ENCODE peak calls at places on chromosomes 6 and 20, in six cellular contexts. One of them, this sample, is unnamed. For H3K36me3, the result is how much of the 10 kb centered on the place peaks cover.

GRCh38 chr6:141925001-141925400 is 207.7 kb upstream of the GJE1 start:
- DNase-seq in GM23248: peak
- DNase-seq in neuronal stem cell: no peak
- DNase-seq in HCT116: no peak
- DNase-seq in HepG2: no peak
- DNase-seq in esophagus squamous epithelium: no peak
- DNase-seq in this sample: no peak

GRCh38 chr6:155648301-155648700 is 192.7 kb upstream of the NOX3 start:
- DNase-seq in GM23248: no peak
- DNase-seq in neuronal stem cell: no peak
- DNase-seq in HCT116: no peak
- DNase-seq in HepG2: no peak
- DNase-seq in esophagus squamous epithelium: no peak
- DNase-seq in this sample: no peak

GRCh38 chr6:118746100-118746874 is 94.9 kb upstream of the CEP85L start:
- DNase-seq in GM23248: no peak
- DNase-seq in neuronal stem cell: no peak
- DNase-seq in HCT116: no peak
- DNase-seq in HepG2: no peak
- DNase-seq in esophagus squamous epithelium: no peak
- DNase-seq in this sample: no peak

GRCh38 chr6:146498309-146498708 is 45.3 kb upstream of the RAB32 start:
- DNase-seq in GM23248: no peak
- DNase-seq in neuronal stem cell: no peak
- DNase-seq in HCT116: no peak
- DNase-seq in HepG2: no peak
- DNase-seq in esophagus squamous epithelium: no peak
- DNase-seq in this sample: no peak

GRCh38 chr20:48541581-48542071 is 286.2 kb downstream of the PREX1 start:
- DNase-seq in GM23248: no peak
- DNase-seq in neuronal stem cell: no peak
- DNase-seq in HCT116: no peak
- DNase-seq in HepG2: no peak
- DNase-seq in esophagus squamous epithelium: no peak
- DNase-seq in this sample: no peak

GRCh38 chr6:97059473-97059872 is 134.9 kb downstream of the KLHL32 start:
- DNase-seq in GM23248: peak
- DNase-seq in neuronal stem cell: no peak
- DNase-seq in HCT116: peak
- DNase-seq in HepG2: peak
- DNase-seq in esophagus squamous epithelium: no peak
- DNase-seq in this sample: peak

GRCh38 chr20:24212494-24212893 is 223.9 kb upstream of the GGTLC1 start:
- DNase-seq in GM23248: no peak
- DNase-seq in neuronal stem cell: no peak
- DNase-seq in HCT116: no peak
- DNase-seq in HepG2: no peak
- DNase-seq in esophagus squamous epithelium: no peak
- DNase-seq in this sample: no peak

GRCh38 chr6:164035912-164036485 is 621.5 kb downstream of the QKI start:
- DNase-seq in GM23248: no peak
- DNase-seq in neuronal stem cell: no peak
- DNase-seq in HCT116: no peak
- DNase-seq in HepG2: no peak
- DNase-seq in esophagus squamous epithelium: no peak
- DNase-seq in this sample: no peak

GRCh38 chr6:108958900-108959770 is 110.9 kb downstream of the ARMC2 start:
- DNase-seq in GM23248: no peak
- DNase-seq in neuronal stem cell: no peak
- DNase-seq in HCT116: no peak
- DNase-seq in HepG2: no peak
- DNase-seq in esophagus squamous epithelium: no peak
- DNase-seq in this sample: no peak

GRCh38 chr20:15674253-15675145 is 898.7 kb downstream of the KIF16B start:
- DNase-seq in GM23248: peak
- DNase-seq in neuronal stem cell: no peak
- DNase-seq in HCT116: no peak
- DNase-seq in HepG2: no peak
- DNase-seq in esophagus squamous epithelium: no peak
- DNase-seq in this sample: no peak
- H3K36me3 ChIP-seq in GM23248: under half
- H3K36me3 ChIP-seq in neuronal stem cell: under half
- H3K36me3 ChIP-seq in HCT116: under half
- H3K36me3 ChIP-seq in HepG2: under half
- H3K36me3 ChIP-seq in esophagus squamous epithelium: under half
- H3K36me3 ChIP-seq in this sample: under half

DNA sequence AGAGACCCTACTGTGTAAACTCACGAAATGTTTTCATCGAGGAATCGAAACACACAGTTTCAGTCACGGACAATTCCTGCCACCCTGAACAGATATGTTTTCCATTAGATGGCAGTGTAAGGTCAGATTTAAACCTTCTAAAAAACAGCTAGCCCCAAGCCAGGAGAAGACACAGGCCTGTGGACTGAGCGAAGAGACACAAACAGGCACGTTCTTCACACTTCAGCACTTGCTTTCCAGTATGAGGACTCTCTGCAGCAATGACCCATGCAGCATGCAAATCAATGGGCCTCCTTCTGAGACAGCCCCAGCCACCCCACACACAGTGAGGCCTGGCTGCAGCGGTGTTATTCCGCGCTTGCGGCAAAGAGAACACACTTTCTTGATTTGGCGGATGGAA is 31.9 kb downstream of the HUS1B start:
- DNase-seq in GM23248: peak
- DNase-seq in neuronal stem cell: no peak
- DNase-seq in HCT116: no peak
- DNase-seq in HepG2: no peak
- DNase-seq in esophagus squamous epithelium: no peak
- DNase-seq in this sample: no peak
- H3K27ac ChIP-seq in GM23248: no peak
- H3K27ac ChIP-seq in neuronal stem cell: no peak
- H3K27ac ChIP-seq in HCT116: no peak
- H3K27ac ChIP-seq in HepG2: no peak
- H3K27ac ChIP-seq in esophagus squamous epithelium: no peak
- H3K27ac ChIP-seq in this sample: no peak

GRCh38 chr6:153129873-153130514 is 1.1 kb downstream of the RGS17 start:
- DNase-seq in GM23248: peak
- DNase-seq in neuronal stem cell: peak
- DNase-seq in HCT116: no peak
- DNase-seq in HepG2: no peak
- DNase-seq in esophagus squamous epithelium: no peak
- DNase-seq in this sample: no peak
- H3K4me3 ChIP-seq in GM23248: peak
- H3K4me3 ChIP-seq in neuronal stem cell: peak
- H3K4me3 ChIP-seq in HCT116: peak
- H3K4me3 ChIP-seq in HepG2: peak
- H3K4me3 ChIP-seq in esophagus squamous epithelium: peak
- H3K4me3 ChIP-seq in this sample: no peak

GRCh38 chr6:20486641-20487040 is 47.6 kb upstream of the CDKAL1 start:
- DNase-seq in GM23248: no peak
- DNase-seq in neuronal stem cell: no peak
- DNase-seq in HCT116: no peak
- DNase-seq in HepG2: no peak
- DNase-seq in esophagus squamous epithelium: no peak
- DNase-seq in this sample: no peak
- H3K36me3 ChIP-seq in GM23248: half or more
- H3K36me3 ChIP-seq in neuronal stem cell: half or more
- H3K36me3 ChIP-seq in HCT116: half or more
- H3K36me3 ChIP-seq in HepG2: under half
- H3K36me3 ChIP-seq in esophagus squamous epithelium: under half
- H3K36me3 ChIP-seq in this sample: under half

GRCh38 chr6:30644769-30645168 is 2.2 kb upstream of the C6orf136 start:
- DNase-seq in GM23248: no peak
- DNase-seq in neuronal stem cell: no peak
- DNase-seq in HCT116: no peak
- DNase-seq in HepG2: no peak
- DNase-seq in esophagus squamous epithelium: no peak
- DNase-seq in this sample: peak

GRCh38 chr6:30647039-30647801 is at the start of gene C6orf136:
- DNase-seq in GM23248: peak
- DNase-seq in neuronal stem cell: peak
- DNase-seq in HCT116: peak
- DNase-seq in HepG2: peak
- DNase-seq in esophagus squamous epithelium: peak
- DNase-seq in this sample: peak

GRCh38 chr6:30647802-30648460 is 998 bp downstream of the C6orf136 start:
- DNase-seq in GM23248: no peak
- DNase-seq in neuronal stem cell: no peak
- DNase-seq in HCT116: no peak
- DNase-seq in HepG2: no peak
- DNase-seq in esophagus squamous epithelium: no peak
- DNase-seq in this sample: peak

GRCh38 chr6:30646450-30647038 is 389 bp upstream of the C6orf136 start:
- DNase-seq in GM23248: peak
- DNase-seq in neuronal stem cell: no peak
- DNase-seq in HCT116: no peak
- DNase-seq in HepG2: no peak
- DNase-seq in esophagus squamous epithelium: no peak
- DNase-seq in this sample: no peak

DNA sequence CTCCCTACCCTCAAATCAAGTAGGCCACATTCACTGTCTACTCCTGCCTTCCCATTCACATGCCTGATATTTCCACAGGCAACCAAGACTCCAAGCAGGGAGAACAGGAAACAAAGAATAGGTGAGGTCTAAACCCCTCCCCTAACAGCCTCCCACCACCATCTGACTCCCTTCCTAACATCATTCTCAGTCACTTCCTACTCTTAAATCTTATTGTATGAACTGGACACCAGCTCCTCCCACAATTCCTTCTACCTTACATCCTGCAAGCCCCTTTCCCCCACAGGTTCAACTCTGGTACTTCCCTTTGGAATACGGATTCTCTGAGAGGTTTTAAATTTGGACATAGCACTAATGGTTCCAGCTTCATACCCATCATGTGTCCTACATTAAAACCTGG is 944 bp upstream of the C6orf136 start:
- DNase-seq in GM23248: no peak
- DNase-seq in neuronal stem cell: no peak
- DNase-seq in HCT116: no peak
- DNase-seq in HepG2: no peak
- DNase-seq in esophagus squamous epithelium: no peak
- DNase-seq in this sample: no peak
- H3K27ac ChIP-seq in GM23248: no peak
- H3K27ac ChIP-seq in neuronal stem cell: no peak
- H3K27ac ChIP-seq in HCT116: peak
- H3K27ac ChIP-seq in HepG2: no peak
- H3K27ac ChIP-seq in esophagus squamous epithelium: no peak
- H3K27ac ChIP-seq in this sample: no peak

GRCh38 chr6:13924949-13925881 is at the start of gene RNF182:
- DNase-seq in GM23248: peak
- DNase-seq in neuronal stem cell: peak
- DNase-seq in HCT116: no peak
- DNase-seq in HepG2: no peak
- DNase-seq in esophagus squamous epithelium: no peak
- DNase-seq in this sample: peak

GRCh38 chr6:13922750-13923149 is 2.0 kb upstream of the RNF182 start:
- DNase-seq in GM23248: no peak
- DNase-seq in neuronal stem cell: no peak
- DNase-seq in HCT116: no peak
- DNase-seq in HepG2: no peak
- DNase-seq in esophagus squamous epithelium: no peak
- DNase-seq in this sample: no peak

GRCh38 chr6:13926378-13926777 is 1.6 kb downstream of the RNF182 start:
- DNase-seq in GM23248: no peak
- DNase-seq in neuronal stem cell: no peak
- DNase-seq in HCT116: no peak
- DNase-seq in HepG2: no peak
- DNase-seq in esophagus squamous epithelium: no peak
- DNase-seq in this sample: no peak

GRCh38 chr6:13924146-13924948 is 405 bp upstream of the RNF182 start:
- DNase-seq in GM23248: peak
- DNase-seq in neuronal stem cell: peak
- DNase-seq in HCT116: no peak
- DNase-seq in HepG2: no peak
- DNase-seq in esophagus squamous epithelium: no peak
- DNase-seq in this sample: no peak

DNA sequence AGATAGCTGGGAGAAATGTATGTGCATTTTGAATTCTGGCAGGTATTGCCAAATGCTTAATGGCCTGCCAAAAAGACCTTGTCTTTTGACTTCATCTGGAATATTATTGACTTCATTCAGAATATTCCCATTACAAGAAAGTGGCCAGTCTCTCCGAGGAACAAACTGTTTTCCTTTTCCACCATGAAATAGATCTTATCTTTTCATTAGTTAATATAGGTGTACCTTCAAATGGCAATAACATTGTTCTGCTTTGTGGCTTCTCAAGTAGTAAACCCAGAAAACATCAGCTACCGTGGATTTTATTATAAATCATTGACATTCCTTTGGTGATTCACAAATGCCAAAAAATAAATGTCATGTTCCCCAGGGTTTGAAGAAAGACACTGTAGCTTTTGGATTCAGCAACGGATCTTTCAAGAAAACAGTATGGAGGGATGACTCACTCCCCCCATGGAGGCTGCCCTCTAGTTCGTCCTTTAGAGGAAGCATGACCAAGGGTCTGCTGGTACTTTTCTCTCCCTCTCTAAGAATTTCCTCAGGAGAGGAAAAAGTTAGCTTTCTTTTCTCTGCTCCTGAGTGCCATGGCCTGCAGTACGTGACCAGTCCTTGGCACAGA is 1.1 kb upstream of the RNF182 start:
- DNase-seq in GM23248: peak
- DNase-seq in neuronal stem cell: no peak
- DNase-seq in HCT116: no peak
- DNase-seq in HepG2: no peak
- DNase-seq in esophagus squamous epithelium: no peak
- DNase-seq in this sample: no peak
- H3K4me3 ChIP-seq in GM23248: peak
- H3K4me3 ChIP-seq in neuronal stem cell: peak
- H3K4me3 ChIP-seq in HCT116: peak
- H3K4me3 ChIP-seq in HepG2: no peak
- H3K4me3 ChIP-seq in esophagus squamous epithelium: no peak
- H3K4me3 ChIP-seq in this sample: no peak

GRCh38 chr6:35067234-35067633 is 73.9 kb downstream of the TCP11 start:
- DNase-seq in GM23248: no peak
- DNase-seq in neuronal stem cell: no peak
- DNase-seq in HCT116: no peak
- DNase-seq in HepG2: no peak
- DNase-seq in esophagus squamous epithelium: no peak
- DNase-seq in this sample: no peak

GRCh38 chr6:35070111-35070510 is 71.0 kb downstream of the TCP11 start:
- DNase-seq in GM23248: no peak
- DNase-seq in neuronal stem cell: no peak
- DNase-seq in HCT116: no peak
- DNase-seq in HepG2: no peak
- DNase-seq in esophagus squamous epithelium: no peak
- DNase-seq in this sample: no peak

GRCh38 chr6:35068206-35068605 is 72.9 kb downstream of the TCP11 start:
- DNase-seq in GM23248: no peak
- DNase-seq in neuronal stem cell: no peak
- DNase-seq in HCT116: no peak
- DNase-seq in HepG2: no peak
- DNase-seq in esophagus squamous epithelium: no peak
- DNase-seq in this sample: no peak

GRCh38 chr6:35069262-35069661 is 71.9 kb downstream of the TCP11 start:
- DNase-seq in GM23248: no peak
- DNase-seq in neuronal stem cell: no peak
- DNase-seq in HCT116: no peak
- DNase-seq in HepG2: no peak
- DNase-seq in esophagus squamous epithelium: no peak
- DNase-seq in this sample: no peak

GRCh38 chr6:35068644-35069043 is 72.5 kb downstream of the TCP11 start:
- DNase-seq in GM23248: no peak
- DNase-seq in neuronal stem cell: no peak
- DNase-seq in HCT116: no peak
- DNase-seq in HepG2: no peak
- DNase-seq in esophagus squamous epithelium: no peak
- DNase-seq in this sample: no peak
- H3K36me3 ChIP-seq in GM23248: under half
- H3K36me3 ChIP-seq in neuronal stem cell: under half
- H3K36me3 ChIP-seq in HCT116: under half
- H3K36me3 ChIP-seq in HepG2: under half
- H3K36me3 ChIP-seq in esophagus squamous epithelium: under half
- H3K36me3 ChIP-seq in this sample: under half

GRCh38 chr6:41056768-41057490 is 3.9 kb downstream of the APOBEC2 start:
- DNase-seq in GM23248: no peak
- DNase-seq in neuronal stem cell: no peak
- DNase-seq in HCT116: no peak
- DNase-seq in HepG2: peak
- DNase-seq in esophagus squamous epithelium: no peak
- DNase-seq in this sample: peak
- H3K27ac ChIP-seq in GM23248: no peak
- H3K27ac ChIP-seq in neuronal stem cell: no peak
- H3K27ac ChIP-seq in HCT116: no peak
- H3K27ac ChIP-seq in HepG2: peak
- H3K27ac ChIP-seq in esophagus squamous epithelium: no peak
- H3K27ac ChIP-seq in this sample: peak